ENCODE peak calls at places on chromosomes 3 and 15, in five cellular contexts. I is SK-N-SH, M is neural progenitor cell, O is DND-41, J is PC-3. F is an unnamed sample.

GRCh38 chr3:24365168-24365567 is 129.5 kb downstream of the THRB start:
- DNase-seq in I (peak; percentile 6), O (no peak), J (peak; percentile 98), M (no peak), F (peak; percentile 90)

GRCh38 chr3:61574854-61575253 is 13.5 kb downstream of the PTPRG start:
- DNase-seq in O (peak; percentile 28), M (no peak), J (no peak), I (no peak), F (peak; percentile 74)

GRCh38 chr15:41782486-41783271 is 8.4 kb downstream of the MAPKBP1 start:
- DNase-seq in O (no peak), I (no peak), M (peak; percentile 26), J (no peak), F (no peak)

GRCh38 chr3:115922681-115923347 is 299.5 kb downstream of the GAP43 start:
- DNase-seq in J (peak; percentile 53), O (no peak), M (peak; percentile 26), I (no peak), F (peak; percentile 22)

GRCh38 chr3:153513236-153513635 is 351.2 kb downstream of the RAP2B start:
- DNase-seq in M (peak; percentile 41), I (no peak), J (peak; percentile 58), O (no peak), F (no peak)

GRCh38 chr15:35748105-35748504 is 202.1 kb upstream of the DPH6 start:
- DNase-seq in M (no peak), I (no peak), O (no peak), J (no peak), F (no peak)

GRCh38 chr15:29550834-29551465 is 271.3 kb downstream of the TJP1 start:
- DNase-seq in O (no peak), J (no peak), I (no peak), M (no peak), F (no peak)

GRCh38 chr3:188230962-188231361 is 77.0 kb downstream of the LPP start:
- DNase-seq in I (no peak), M (no peak), O (no peak), J (peak; percentile 85), F (peak; percentile 56)

GRCh38 chr15:23866832-23867231 is 179.7 kb upstream of the NDN start:
- DNase-seq in M (peak; percentile 36), J (peak; percentile 41), I (peak; percentile 24), O (peak; percentile 6), F (no peak)

GRCh38 chr15:85073556-85074194 is 92.0 kb downstream of the PDE8A start:
- DNase-seq in O (no peak), J (peak; percentile 22), I (no peak), M (no peak), F (no peak)

GRCh38 chr3:52845157-52845556 is 10.3 kb upstream of the MUSTN1 start:
- DNase-seq in O (no peak), J (no peak), M (no peak), I (no peak), F (no peak)

DNA sequence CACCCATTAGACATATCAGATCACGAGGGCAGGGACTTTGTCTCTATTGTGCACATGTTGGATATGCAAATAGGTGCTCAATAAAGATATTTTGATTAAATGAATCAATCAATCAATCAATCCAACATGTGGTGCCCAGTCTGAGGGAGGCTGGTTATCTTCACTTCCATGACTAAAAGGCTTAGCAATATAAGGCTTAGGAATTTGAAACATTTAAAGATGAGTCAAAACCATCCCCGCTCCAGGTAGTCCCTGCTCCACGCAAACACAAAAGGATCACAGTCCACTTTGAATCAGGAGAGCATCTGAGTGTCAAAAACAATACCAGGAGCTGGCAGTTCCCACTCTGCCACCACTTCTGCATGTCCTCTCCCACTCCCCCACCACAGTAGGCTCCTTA is 25.8 kb upstream of the PRICKLE2 start:
- DNase-seq in I (no peak), O (no peak), J (no peak), M (no peak), F (no peak)
- H2AFZ ChIP-seq in I (no peak overlapping the region), O (no peak overlapping the region), J (no peak overlapping the region), M (no peak overlapping the region), F (no peak overlapping the region)

GRCh38 chr15:99580061-99580460 is 14.3 kb downstream of the MEF2A start:
- DNase-seq in I (no peak), O (no peak), J (no peak), M (peak; percentile 15), F (no peak)
- H3K9me3 ChIP-seq in I (no peaks in the 10 kb centered on the region), O (peaks cover 10% of the 10 kb centered on the region), J (no peaks in the 10 kb centered on the region), M (no peaks in the 10 kb centered on the region), F (no peaks in the 10 kb centered on the region)

GRCh38 chr3:164903820-164904451 is 174.4 kb downstream of the SI start:
- DNase-seq in I (no peak), J (no peak), M (no peak), O (no peak), F (no peak)
- H2AFZ ChIP-seq in I (no peak overlapping the region), J (no peak overlapping the region), M (peak overlapping the region; percentile 79), O (peak overlapping the region; percentile 57), F (no peak overlapping the region)

GRCh38 chr15:47129033-47129432 is 588.3 kb upstream of the SEMA6D start:
- DNase-seq in M (no peak), O (no peak), J (no peak), I (no peak), F (no peak)
- H3K9me3 ChIP-seq in M (no peaks in the 10 kb centered on the region), O (no peaks in the 10 kb centered on the region), J (no peaks in the 10 kb centered on the region), I (no peaks in the 10 kb centered on the region), F (no peaks in the 10 kb centered on the region)

GRCh38 chr3:12255393-12255792 is 33.5 kb upstream of the PPARG start:
- DNase-seq in J (no peak), I (no peak), O (no peak), M (no peak), F (no peak)
- H2AFZ ChIP-seq in J (no peak overlapping the region), I (no peak overlapping the region), O (no peak overlapping the region), M (no peak overlapping the region), F (no peak overlapping the region)

GRCh38 chr3:75768303-75769017 is 16.9 kb downstream of the ZNF717 start:
- DNase-seq in I (no peak), J (no peak), O (no peak), M (no peak), F (no peak)
- H3K9me3 ChIP-seq in I (no peaks in the 10 kb centered on the region), J (no peaks in the 10 kb centered on the region), O (peaks cover 6% of the 10 kb centered on the region), M (no peaks in the 10 kb centered on the region), F (peaks cover 9% of the 10 kb centered on the region)

GRCh38 chr3:29156071-29156715 is 124.7 kb upstream of the RBMS3 start:
- DNase-seq in I (no peak), J (no peak), M (peak; percentile 82), O (no peak), F (no peak)
- H2AFZ ChIP-seq in I (no peak overlapping the region), J (no peak overlapping the region), M (peak overlapping the region; percentile 17), O (no peak overlapping the region), F (no peak overlapping the region)

GRCh38 chr3:69936266-69936665 is 63.3 kb upstream of the SAMMSON start:
- DNase-seq in J (no peak), M (no peak), O (no peak), I (no peak), F (no peak)
- H3K9me3 ChIP-seq in J (no peaks in the 10 kb centered on the region), M (no peaks in the 10 kb centered on the region), O (no peaks in the 10 kb centered on the region), I (no peaks in the 10 kb centered on the region), F (no peaks in the 10 kb centered on the region)

GRCh38 chr15:69377137-69377536 is 37.0 kb upstream of the KIF23 start:
- DNase-seq in J (no peak), M (no peak), O (no peak), I (no peak), F (no peak)
- H2AFZ ChIP-seq in J (no peak overlapping the region), M (no peak overlapping the region), O (no peak overlapping the region), I (no peak overlapping the region), F (no peak overlapping the region)

GRCh38 chr3:27485853-27486252 is 1.7 kb upstream of the SLC4A7 start:
- DNase-seq in O (no peak), J (peak; percentile 57), M (peak; percentile 27), I (no peak), F (peak; percentile 82)

GRCh38 chr3:27483117-27484001 is 825 bp downstream of the SLC4A7 start:
- DNase-seq in O (peak; percentile 56), I (peak; percentile 60), J (peak; percentile 66), M (peak; percentile 65), F (peak; percentile 60)

GRCh38 chr3:27484002-27484844 is at the start of gene SLC4A7:
- DNase-seq in M (peak; percentile 98), J (peak; percentile 97), O (peak; percentile 98), I (peak; percentile 99), F (peak; percentile 89)

GRCh38 chr3:27479816-27480543 is 4.2 kb downstream of the SLC4A7 start:
- DNase-seq in O (no peak), J (peak; percentile 19), M (no peak), I (no peak), F (no peak)
- H3K9me3 ChIP-seq in O (no peaks in the 10 kb centered on the region), J (no peaks in the 10 kb centered on the region), M (no peaks in the 10 kb centered on the region), I (no peaks in the 10 kb centered on the region), F (peaks cover 8% of the 10 kb centered on the region)